ENCODE peak calls at places on chromosomes 1 and 21, in four cellular contexts. R is Panc1, X is esophagus muscularis mucosa, K is stomach. T is an unnamed sample.

GRCh38 chr1:1892763-1893120 is 1.9 kb upstream of the GNB1 start:
- DNase-seq in R (no peak), X (no peak), K (no peak), T (no peak)

GRCh38 chr1:37831109-37831508 is 23.1 kb upstream of the YRDC start:
- DNase-seq in R (no peak), X (no peak), K (no peak), T (no peak)

GRCh38 chr21:15005391-15005790 is 59.4 kb downstream of the NRIP1 start:
- DNase-seq in R (no peak), X (no peak), K (no peak), T (no peak)

GRCh38 chr1:21865943-21866628 is 54.0 kb downstream of the LDLRAD2 start:
- DNase-seq in R (no peak), X (no peak), K (no peak), T (no peak)

GRCh38 chr1:91098299-91098901 is 76.6 kb upstream of the ZNF644 start:
- DNase-seq in R (no peak), X (no peak), K (no peak), T (no peak)

GRCh38 chr1:50704126-50704525 is 255.9 kb downstream of the FAF1 start:
- DNase-seq in R (peak), X (no peak), K (no peak), T (no peak)

GRCh38 chr1:225921734-225922709 is 2.0 kb downstream of the PYCR2 start:
- DNase-seq in R (no peak), X (peak), K (no peak), T (no peak)

GRCh38 chr1:63915121-63915520 is 141.3 kb downstream of the ROR1 start:
- DNase-seq in R (no peak), X (no peak), K (no peak), T (no peak)

GRCh38 chr1:24805534-24806301 is 60.5 kb downstream of the CLIC4 start:
- DNase-seq in R (no peak), X (no peak), K (no peak), T (no peak)

GRCh38 chr1:153963030-153963849 is at the start of gene SLC39A1:
- DNase-seq in R (peak), X (peak), K (peak), T (peak)

GRCh38 chr1:1665815-1666251 is 7.0 kb upstream of the CDK11B start:
- DNase-seq in R (no peak), X (no peak), K (peak), T (no peak)

GRCh38 chr1:243628476-243628907 is 221.6 kb downstream of the AKT3 start:
- DNase-seq in R (no peak), X (no peak), K (no peak), T (no peak)

GRCh38 chr1:151581946-151582345 is 29.9 kb upstream of the SNX27 start:
- DNase-seq in R (no peak), X (no peak), K (no peak), T (no peak)

GRCh38 chr1:241848680-241849344 is 808 bp downstream of the EXO1 start:
- DNase-seq in R (no peak), X (no peak), K (no peak), T (no peak)

GRCh38 chr1:161799792-161800191 is 33.7 kb downstream of the ATF6 start:
- DNase-seq in R (no peak), X (no peak), K (no peak), T (no peak)

GRCh38 chr21:46324390-46325072 is 575 bp downstream of the PCNT start:
- DNase-seq in R (no peak), X (peak), K (peak), T (peak)

GRCh38 chr1:26726784-26727183 is 31.0 kb downstream of the ARID1A start:
- DNase-seq in R (no peak), X (no peak), K (no peak), T (no peak)

GRCh38 chr1:187226396-187226795 is 397.6 kb downstream of the PLA2G4A start:
- DNase-seq in R (no peak), X (no peak), K (no peak), T (no peak)

GRCh38 chr1:11738096-11738495 is 2.2 kb downstream of the AGTRAP start:
- DNase-seq in R (no peak), X (no peak), K (no peak), T (no peak)

GRCh38 chr1:224585051-224585450 is 31.1 kb upstream of the CNIH3 start:
- DNase-seq in R (no peak), X (peak), K (no peak), T (no peak)

GRCh38 chr1:224580006-224580405 is 36.1 kb upstream of the CNIH3 start:
- DNase-seq in R (no peak), X (peak), K (no peak), T (no peak)

GRCh38 chr1:224582041-224582440 is 34.1 kb upstream of the CNIH3 start:
- DNase-seq in R (no peak), X (peak), K (no peak), T (no peak)

GRCh38 chr1:224583774-224584173 is 32.3 kb upstream of the CNIH3 start:
- DNase-seq in R (no peak), X (peak), K (no peak), T (no peak)

GRCh38 chr1:224579526-224579925 is 36.6 kb upstream of the CNIH3 start:
- DNase-seq in R (no peak), X (peak), K (no peak), T (no peak)
- H3K4me3 ChIP-seq in R (no peak), X (no peak), K (no peak), T (no peak)

DNA sequence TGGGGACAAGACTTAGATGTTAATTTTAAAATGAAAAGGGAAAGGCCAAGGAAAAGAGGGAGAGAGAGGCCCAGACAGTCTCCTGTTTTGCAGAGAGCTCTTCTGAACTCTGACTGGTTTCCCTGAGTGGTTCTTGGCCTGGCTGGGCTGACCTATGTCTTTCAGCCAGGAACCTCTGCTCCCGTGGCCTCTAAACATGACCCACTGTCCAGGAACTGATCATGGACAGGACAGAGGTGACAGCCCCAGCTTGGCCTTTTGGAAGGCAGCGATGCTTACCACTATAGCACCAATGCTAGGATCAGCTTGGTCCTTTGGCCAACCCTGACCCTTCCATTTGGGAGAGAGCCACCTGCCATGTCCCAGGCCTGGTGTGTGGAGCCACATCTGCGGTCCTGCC is 55.2 kb downstream of the PRDM16 start:
- DNase-seq in R (no peak), X (no peak), K (no peak), T (no peak)
- H3K4me3 ChIP-seq in R (no peak), X (no peak), K (no peak), T (no peak)

GRCh38 chr1:46134660-46135331 is 2.4 kb upstream of the PIK3R3 start:
- DNase-seq in R (no peak), X (no peak), K (no peak), T (no peak)

GRCh38 chr1:46133946-46134345 is 1.5 kb upstream of the PIK3R3 start:
- DNase-seq in R (no peak), X (no peak), K (no peak), T (peak)

GRCh38 chr1:46136711-46137110 is 4.3 kb upstream of the PIK3R3 start:
- DNase-seq in R (no peak), X (no peak), K (no peak), T (no peak)

GRCh38 chr1:46133181-46133658 is 791 bp upstream of the PIK3R3 start:
- DNase-seq in R (no peak), X (no peak), K (no peak), T (peak)

GRCh38 chr1:46137901-46138300 is 5.5 kb upstream of the PIK3R3 start:
- DNase-seq in R (no peak), X (no peak), K (no peak), T (no peak)
- H3K4me3 ChIP-seq in R (no peak), X (no peak), K (no peak), T (no peak)

GRCh38 chr1:54996869-54997710 is 1.6 kb upstream of the BSND start:
- DNase-seq in R (no peak), X (no peak), K (no peak), T (no peak)

GRCh38 chr1:54995013-54995760 is 3.5 kb upstream of the BSND start:
- DNase-seq in R (no peak), X (no peak), K (no peak), T (no peak)

GRCh38 chr1:54995835-54996234 is 2.9 kb upstream of the BSND start:
- DNase-seq in R (no peak), X (no peak), K (no peak), T (no peak)

GRCh38 chr1:54997711-54997986 is 1.1 kb upstream of the BSND start:
- DNase-seq in R (no peak), X (no peak), K (no peak), T (no peak)

DNA sequence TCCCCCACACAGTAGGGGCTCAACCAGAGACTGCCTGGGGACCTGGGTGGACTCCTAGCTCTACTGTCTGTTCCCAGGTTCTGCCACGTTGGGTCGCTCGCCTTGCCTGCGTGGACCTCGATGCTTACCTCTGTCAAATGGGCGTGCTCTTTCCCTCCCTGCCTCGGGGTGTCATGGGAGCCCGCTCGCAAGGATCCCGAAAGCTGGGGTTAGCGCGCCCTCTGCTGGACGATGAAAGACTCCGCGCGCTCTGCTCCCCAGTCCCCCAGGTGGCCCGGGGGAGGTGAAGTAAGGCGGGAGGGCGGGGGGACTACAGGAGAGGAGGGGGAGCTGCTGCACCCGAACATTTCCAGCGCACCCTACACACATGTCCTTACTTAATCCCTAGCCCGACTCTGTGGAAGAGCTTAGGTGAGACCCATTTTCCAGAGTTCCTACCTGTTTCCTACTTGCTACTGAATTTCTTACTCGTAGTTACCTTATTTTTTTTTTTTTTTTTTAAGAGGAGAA is 2.3 kb upstream of the BSND start:
- DNase-seq in R (no peak), X (no peak), K (peak), T (peak)
- H3K4me3 ChIP-seq in R (no peak), X (no peak), K (peak), T (peak)

DNA sequence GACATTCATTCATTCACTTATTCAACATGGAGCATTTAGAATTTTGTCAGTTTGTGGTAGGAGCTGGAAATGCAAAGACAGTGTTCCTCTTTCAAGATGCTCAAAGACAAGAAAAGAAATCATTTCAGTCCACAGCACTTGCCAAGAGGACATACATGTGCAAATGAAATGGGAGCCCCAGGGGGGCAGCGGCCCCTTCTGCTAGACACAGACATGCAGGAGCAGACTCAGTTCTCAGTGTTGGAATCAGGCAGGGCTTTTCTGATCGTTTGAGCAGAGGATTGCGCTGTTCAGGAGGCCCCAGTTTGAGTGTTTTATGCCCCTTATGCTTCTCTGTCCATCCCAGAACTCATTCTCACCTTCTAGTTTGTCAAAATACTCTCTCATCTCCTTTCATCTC is 35.6 kb upstream of the VASH2 start:
- DNase-seq in R (no peak), X (no peak), K (no peak), T (no peak)
- H3K4me3 ChIP-seq in R (no peak), X (no peak), K (no peak), T (no peak)

DNA sequence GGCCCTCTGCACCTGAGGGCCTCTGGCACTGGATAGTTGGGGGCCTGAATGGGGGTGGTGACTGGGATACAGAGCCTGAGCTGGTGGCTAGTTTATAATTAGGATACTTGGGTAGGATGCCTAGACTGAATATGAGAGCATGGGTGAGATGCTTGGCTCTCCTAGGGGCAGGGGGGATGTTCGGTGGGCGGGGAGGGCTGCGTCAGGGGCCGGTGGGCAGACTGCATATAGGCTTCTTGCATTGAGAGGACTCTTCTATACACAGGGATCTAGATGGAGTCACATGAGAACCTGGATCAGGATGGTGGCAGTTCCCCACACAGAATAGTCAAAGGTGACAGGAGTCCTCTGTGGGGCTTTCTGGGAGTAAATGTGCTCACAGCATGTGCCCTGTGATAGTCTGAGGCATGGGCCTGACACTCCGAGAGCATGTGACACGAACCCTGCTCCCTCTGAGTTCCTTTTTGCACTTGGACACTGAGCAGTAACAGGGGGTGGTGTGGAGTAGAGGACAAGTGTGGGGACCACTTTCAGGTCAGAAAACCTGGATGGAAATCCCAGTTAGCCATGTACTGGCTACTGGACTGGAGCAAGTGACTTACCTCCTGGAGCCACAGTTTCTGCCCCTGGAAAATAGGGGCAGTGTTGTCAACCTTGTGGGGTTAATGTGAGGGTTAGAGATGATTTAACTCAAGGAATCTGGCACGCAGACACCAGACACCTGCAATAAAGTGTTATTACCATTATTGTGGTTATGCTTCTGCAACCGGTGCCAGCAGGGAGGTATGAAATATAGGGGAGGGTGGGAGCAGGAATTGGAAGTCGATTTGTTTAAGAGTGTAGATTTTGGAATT is 2.2 kb downstream of the MAP7D1 start:
- DNase-seq in R (no peak), X (no peak), K (no peak), T (no peak)
- H3K4me3 ChIP-seq in R (peak), X (peak), K (peak), T (peak)

DNA sequence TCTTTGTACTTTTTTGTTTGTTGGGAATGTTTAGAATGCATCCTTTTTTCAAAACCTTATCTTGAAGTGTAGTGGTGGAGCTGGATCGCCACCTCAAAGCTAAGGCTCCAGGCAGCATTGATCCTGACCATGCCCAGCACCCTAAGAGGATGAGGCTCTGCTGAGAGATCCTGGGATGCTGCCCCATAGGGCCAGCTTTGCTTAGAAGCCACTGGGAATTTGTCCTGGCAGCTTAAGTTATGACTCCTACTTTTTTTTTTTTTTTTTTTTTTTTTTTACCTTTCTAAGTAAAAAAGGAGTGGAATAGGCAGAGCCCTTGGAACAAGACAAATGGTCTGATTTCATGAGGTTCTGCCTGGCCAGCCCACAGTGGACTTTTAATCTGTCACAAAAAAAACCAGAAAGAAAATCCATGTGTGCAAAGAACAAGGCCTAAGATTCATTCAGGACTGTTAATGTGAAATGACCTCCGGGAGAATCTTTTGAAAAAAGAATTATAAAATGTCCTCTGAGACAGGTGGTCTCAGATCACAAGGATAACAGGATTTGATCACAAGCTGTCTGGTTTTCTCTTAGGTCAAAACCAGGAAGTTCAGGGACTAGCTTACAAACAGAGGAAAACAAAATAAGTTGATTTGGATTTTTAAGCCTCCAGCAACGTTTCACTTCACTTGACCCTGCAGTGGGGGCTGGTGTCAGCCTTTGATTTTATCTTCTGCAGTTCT is 26.0 kb upstream of the RAP1A start:
- DNase-seq in R (no peak), X (peak), K (no peak), T (no peak)
- H3K4me3 ChIP-seq in R (no peak), X (peak), K (no peak), T (no peak)

GRCh38 chr1:232953176-232953524 is 2.7 kb downstream of the NTPCR start:
- DNase-seq in R (no peak), X (no peak), K (no peak), T (no peak)
- H3K4me3 ChIP-seq in R (no peak), X (no peak), K (no peak), T (no peak)

DNA sequence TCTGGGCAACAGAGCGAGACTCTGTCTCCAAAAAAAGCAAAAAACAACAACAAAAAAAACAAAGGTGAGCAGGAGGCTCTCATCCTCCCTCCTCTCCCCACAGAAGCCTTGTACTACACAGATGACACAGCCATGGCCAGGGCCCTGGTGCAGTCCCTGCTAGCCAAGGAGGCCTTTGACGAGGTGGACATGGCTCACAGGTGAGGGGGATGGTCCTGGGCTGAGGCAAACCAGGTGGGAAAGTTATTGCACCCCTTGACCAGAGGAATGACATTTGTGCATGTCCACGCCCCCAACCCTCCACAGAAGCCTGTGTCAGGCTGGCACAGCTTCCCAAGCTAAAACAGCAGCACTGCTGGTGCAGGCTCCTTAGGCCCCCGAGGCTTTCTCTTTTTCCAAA is 2.4 kb downstream of the ADPRS start:
- DNase-seq in R (no peak), X (no peak), K (no peak), T (no peak)
- H3K4me3 ChIP-seq in R (no peak), X (no peak), K (no peak), T (no peak)

GRCh38 chr1:39933956-39934941 is 20.7 kb upstream of the MFSD2A start:
- DNase-seq in R (no peak), X (no peak), K (peak), T (peak)
- H3K4me3 ChIP-seq in R (no peak), X (no peak), K (no peak), T (no peak)